ENCODE peak calls at places on chromosomes 11 and 22, in seven cellular contexts. Y is memory B cell, S is RPMI7951, I is DMS53, H is COR-L47, V is right cardiac atrium, L is NCI-H526. Q is an unnamed sample.

GRCh38 chr11:124865902-124866851 is 945 bp downstream of the ROBO3 start:
- DNase-seq in Y (peak), S (no peak), I (peak), H (no peak), V (no peak), L (no peak), Q (no peak)

GRCh38 chr11:114447444-114447843 is 8.2 kb downstream of the REXO2 start:
- DNase-seq in Y (no peak), S (no peak), I (no peak), H (no peak), V (no peak), L (no peak), Q (no peak)

GRCh38 chr11:131849485-131849884 is 479.1 kb downstream of the NTM start:
- DNase-seq in Y (no peak), S (no peak), I (no peak), H (no peak), V (no peak), L (no peak), Q (no peak)

GRCh38 chr22:50206599-50206998 is 5.8 kb downstream of the SELENOO start:
- DNase-seq in Y (no peak), S (no peak), I (peak), H (no peak), V (peak), L (no peak), Q (peak)

GRCh38 chr11:114610550-114610949 is 15.0 kb upstream of the NXPE4 start:
- DNase-seq in Y (no peak), S (no peak), I (no peak), H (no peak), V (no peak), L (no peak), Q (no peak)

GRCh38 chr11:76102772-76103171 is 103.5 kb downstream of the WNT11 start:
- DNase-seq in Y (no peak), S (peak), I (no peak), H (no peak), V (peak), L (no peak), Q (no peak)

GRCh38 chr11:92495107-92495793 is 270.6 kb downstream of the FAT3 start:
- DNase-seq in Y (no peak), S (no peak), I (no peak), H (no peak), V (no peak), L (peak), Q (no peak)

GRCh38 chr22:22235564-22235963 is 9.0 kb upstream of the VPREB1 start:
- DNase-seq in Y (peak), S (peak), I (peak), H (no peak), V (no peak), L (no peak), Q (no peak)

GRCh38 chr22:32801436-32802290 is at the start of gene TIMP3:
- DNase-seq in Y (no peak), S (peak), I (peak), H (no peak), V (peak), L (no peak), Q (peak)

GRCh38 chr22:35938226-35938625 is 90.4 kb downstream of the RBFOX2 start:
- DNase-seq in Y (no peak), S (no peak), I (no peak), H (no peak), V (no peak), L (no peak), Q (no peak)

GRCh38 chr22:39556970-39557811 is 13.4 kb upstream of the CACNA1I start:
- DNase-seq in Y (no peak), S (no peak), I (peak), H (peak), V (no peak), L (no peak), Q (peak)

GRCh38 chr22:33757041-33757440 is 163.2 kb downstream of the LARGE1 start:
- DNase-seq in Y (no peak), S (no peak), I (no peak), H (no peak), V (no peak), L (no peak), Q (no peak)

GRCh38 chr22:37486224-37486845 is at the start of gene MFNG:
- DNase-seq in Y (peak), S (peak), I (peak), H (peak), V (peak), L (peak), Q (peak)

GRCh38 chr11:14248577-14248976 is 110.4 kb downstream of the RRAS2 start:
- DNase-seq in Y (no peak), S (no peak), I (no peak), H (peak), V (no peak), L (peak), Q (peak)

GRCh38 chr11:131674051-131674755 is 303.8 kb downstream of the NTM start:
- DNase-seq in Y (no peak), S (peak), I (peak), H (peak), V (peak), L (peak), Q (peak)

GRCh38 chr11:62108017-62108750 is 15.6 kb upstream of the INCENP start:
- DNase-seq in Y (peak), S (peak), I (peak), H (peak), V (no peak), L (peak), Q (no peak)

GRCh38 chr22:29093501-29093921 is 20.7 kb downstream of the KREMEN1 start:
- DNase-seq in Y (no peak), S (peak), I (no peak), H (no peak), V (peak), L (no peak), Q (no peak)

GRCh38 chr11:71456294-71456693 is 3.3 kb downstream of the NADSYN1 start:
- DNase-seq in Y (no peak), S (no peak), I (no peak), H (no peak), V (peak), L (no peak), Q (peak)

GRCh38 chr22:20624161-20624616 is 116.8 kb downstream of the MED15 start:
- DNase-seq in Y (no peak), S (peak), I (no peak), H (no peak), V (no peak), L (no peak), Q (no peak)

GRCh38 chr11:131889760-131890620 is 519.6 kb downstream of the NTM start:
- DNase-seq in Y (no peak), S (no peak), I (no peak), H (peak), V (no peak), L (no peak), Q (no peak)

GRCh38 chr11:35106595-35106994 is 32.4 kb upstream of the CD44 start:
- DNase-seq in Y (no peak), S (no peak), I (no peak), H (no peak), V (no peak), L (no peak), Q (no peak)

GRCh38 chr11:34345012-34345804 is 12.6 kb downstream of the ABTB2 start:
- DNase-seq in Y (no peak), S (peak), I (peak), H (peak), V (peak), L (no peak), Q (no peak)